ENCODE peak calls at places on chromosomes 13 and 19, in four cellular contexts. One of them, this sample, is unnamed. For H3K4me1, the result is how much of the 10 kb centered on the place peaks cover.

GRCh38 chr13:98575009-98575866 is 1.7 kb downstream of the STK24 start:
- DNase-seq in tibial nerve: no peak
- DNase-seq in A549: no peak
- DNase-seq in stomach: no peak
- DNase-seq in this sample: no peak

GRCh38 chr13:112207124-112207523 is 140.2 kb downstream of the SOX1 start:
- DNase-seq in tibial nerve: no peak
- DNase-seq in A549: no peak
- DNase-seq in stomach: no peak
- DNase-seq in this sample: no peak

GRCh38 chr19:17686592-17687042 is 1.5 kb downstream of the UNC13A start:
- DNase-seq in tibial nerve: no peak
- DNase-seq in A549: peak
- DNase-seq in stomach: no peak
- DNase-seq in this sample: no peak

GRCh38 chr19:29687244-29687896 is 22.1 kb downstream of the PLEKHF1 start:
- DNase-seq in tibial nerve: no peak
- DNase-seq in A549: peak
- DNase-seq in stomach: no peak
- DNase-seq in this sample: no peak

GRCh38 chr19:58227964-58228583 is 640 bp upstream of the ZNF544 start:
- DNase-seq in tibial nerve: no peak
- DNase-seq in A549: no peak
- DNase-seq in stomach: no peak
- DNase-seq in this sample: no peak

GRCh38 chr13:47033216-47033615 is 136.4 kb upstream of the HTR2A start:
- DNase-seq in tibial nerve: no peak
- DNase-seq in A549: no peak
- DNase-seq in stomach: no peak
- DNase-seq in this sample: no peak

GRCh38 chr13:88188986-88189385 is 517.8 kb downstream of the SLITRK5 start:
- DNase-seq in tibial nerve: no peak
- DNase-seq in A549: no peak
- DNase-seq in stomach: no peak
- DNase-seq in this sample: no peak

GRCh38 chr13:28805193-28805819 is 14.8 kb upstream of the MTUS2 start:
- DNase-seq in tibial nerve: no peak
- DNase-seq in A549: peak
- DNase-seq in stomach: no peak
- DNase-seq in this sample: no peak

GRCh38 chr13:102191951-102192461 is 209.8 kb downstream of the FGF14 start:
- DNase-seq in tibial nerve: no peak
- DNase-seq in A549: no peak
- DNase-seq in stomach: no peak
- DNase-seq in this sample: no peak

GRCh38 chr19:18020212-18021067 is 12.5 kb downstream of the ARRDC2 start:
- DNase-seq in tibial nerve: peak
- DNase-seq in A549: no peak
- DNase-seq in stomach: peak
- DNase-seq in this sample: peak

GRCh38 chr13:48188640-48189039 is 44.4 kb upstream of the ITM2B start:
- DNase-seq in tibial nerve: no peak
- DNase-seq in A549: no peak
- DNase-seq in stomach: no peak
- DNase-seq in this sample: no peak

GRCh38 chr19:53898680-53899341 is 10.3 kb upstream of the CACNG7 start:
- DNase-seq in tibial nerve: no peak
- DNase-seq in A549: peak
- DNase-seq in stomach: no peak
- DNase-seq in this sample: no peak

GRCh38 chr19:1883784-1884183 is 1.5 kb downstream of the ABHD17A start:
- DNase-seq in tibial nerve: no peak
- DNase-seq in A549: no peak
- DNase-seq in stomach: no peak
- DNase-seq in this sample: no peak

GRCh38 chr13:22189176-22190048 is 518.5 kb downstream of the FGF9 start:
- DNase-seq in tibial nerve: no peak
- DNase-seq in A549: no peak
- DNase-seq in stomach: no peak
- DNase-seq in this sample: peak
- TF ChIP-seq EP300 in tibial nerve: no peak
- TF ChIP-seq EP300 in A549: no peak
- TF ChIP-seq EP300 in stomach: no peak
- TF ChIP-seq EP300 in this sample: no peak

GRCh38 chr13:110525328-110526319 is 35.9 kb downstream of the RAB20 start:
- DNase-seq in tibial nerve: no peak
- DNase-seq in A549: no peak
- DNase-seq in stomach: no peak
- DNase-seq in this sample: no peak
- H3K4me1 ChIP-seq in tibial nerve: under half
- H3K4me1 ChIP-seq in A549: under half
- H3K4me1 ChIP-seq in stomach: half or more
- H3K4me1 ChIP-seq in this sample: half or more

GRCh38 chr19:23071087-23071511 is 45.7 kb upstream of the ZNF730 start:
- DNase-seq in tibial nerve: no peak
- DNase-seq in A549: no peak
- DNase-seq in stomach: no peak
- DNase-seq in this sample: no peak

GRCh38 chr19:23075031-23075733 is 41.6 kb upstream of the ZNF730 start:
- DNase-seq in tibial nerve: no peak
- DNase-seq in A549: no peak
- DNase-seq in stomach: no peak
- DNase-seq in this sample: no peak

GRCh38 chr19:23065306-23065705 is 51.5 kb upstream of the ZNF730 start:
- DNase-seq in tibial nerve: no peak
- DNase-seq in A549: no peak
- DNase-seq in stomach: no peak
- DNase-seq in this sample: no peak

DNA sequence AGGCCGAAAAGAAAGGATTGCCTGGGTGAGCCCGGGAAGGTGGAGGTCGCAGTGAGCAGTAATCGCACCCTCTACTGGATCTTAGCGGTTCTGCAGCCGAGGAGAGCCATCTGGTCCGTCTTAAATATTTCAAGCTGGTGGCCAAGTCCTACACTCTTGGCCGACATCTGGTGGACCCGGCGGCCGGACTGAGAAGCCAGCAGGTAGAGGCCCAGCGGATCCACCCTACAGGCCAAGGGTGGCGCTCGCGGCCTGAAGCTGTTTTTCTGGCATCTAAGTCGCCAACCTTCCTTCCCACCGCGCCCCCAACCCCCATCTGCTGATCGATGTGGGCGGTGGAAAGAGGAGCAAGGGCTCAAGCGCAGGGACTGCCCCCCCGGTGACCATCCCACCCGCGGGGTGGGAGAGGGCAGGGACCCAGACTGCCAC is 46.5 kb upstream of the ZNF730 start:
- DNase-seq in tibial nerve: no peak
- DNase-seq in A549: peak
- DNase-seq in stomach: no peak
- DNase-seq in this sample: no peak
- TF ChIP-seq CTCF in tibial nerve: no peak
- TF ChIP-seq CTCF in A549: no peak
- TF ChIP-seq CTCF in stomach: no peak
- TF ChIP-seq CTCF in this sample: peak

DNA sequence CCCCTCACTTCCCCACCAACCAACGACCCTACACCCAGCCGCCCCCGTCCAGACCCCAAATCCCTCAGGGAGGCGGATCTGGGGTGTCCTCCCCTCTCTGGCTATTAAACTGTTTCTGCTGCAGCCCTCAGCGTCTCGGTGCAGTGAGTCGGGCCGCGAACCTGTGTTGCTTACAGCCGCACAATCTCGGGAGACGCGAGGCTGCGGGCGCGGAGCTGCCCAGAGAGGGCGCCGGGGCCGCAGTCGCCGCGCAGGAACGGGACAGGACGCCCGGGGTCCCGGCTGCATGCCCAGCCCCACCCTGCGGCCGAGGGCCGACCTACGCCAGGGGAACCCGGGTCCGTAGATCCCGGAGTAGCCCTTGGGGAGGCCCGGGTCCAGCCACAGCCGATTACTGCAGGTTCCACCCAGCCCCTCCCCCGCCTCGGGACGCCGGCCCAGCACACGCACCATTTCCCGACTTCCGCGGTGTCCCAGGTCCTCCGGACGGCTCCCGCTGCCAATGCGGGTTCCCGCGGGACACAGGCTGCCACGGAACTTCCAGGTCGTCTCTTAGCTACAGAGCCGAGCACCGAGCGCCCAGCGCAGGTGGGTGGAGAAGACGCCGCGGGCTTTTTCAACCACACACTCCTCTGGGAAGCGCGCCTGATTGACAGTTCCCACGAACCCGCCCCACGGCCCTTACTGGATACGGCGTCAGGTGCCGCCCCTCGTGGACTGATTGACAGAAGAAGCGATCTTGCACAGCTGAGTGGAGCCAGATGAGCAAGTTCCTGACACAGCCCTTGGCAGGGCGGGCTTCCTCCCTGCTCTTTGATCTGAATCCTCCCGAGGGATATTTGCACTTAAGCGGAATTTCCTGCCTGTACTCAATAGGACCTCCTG is at the start of gene ZNF799:
- DNase-seq in tibial nerve: peak
- DNase-seq in A549: peak
- DNase-seq in stomach: peak
- DNase-seq in this sample: peak
- TF ChIP-seq EP300 in tibial nerve: no peak
- TF ChIP-seq EP300 in A549: no peak
- TF ChIP-seq EP300 in stomach: no peak
- TF ChIP-seq EP300 in this sample: no peak

DNA sequence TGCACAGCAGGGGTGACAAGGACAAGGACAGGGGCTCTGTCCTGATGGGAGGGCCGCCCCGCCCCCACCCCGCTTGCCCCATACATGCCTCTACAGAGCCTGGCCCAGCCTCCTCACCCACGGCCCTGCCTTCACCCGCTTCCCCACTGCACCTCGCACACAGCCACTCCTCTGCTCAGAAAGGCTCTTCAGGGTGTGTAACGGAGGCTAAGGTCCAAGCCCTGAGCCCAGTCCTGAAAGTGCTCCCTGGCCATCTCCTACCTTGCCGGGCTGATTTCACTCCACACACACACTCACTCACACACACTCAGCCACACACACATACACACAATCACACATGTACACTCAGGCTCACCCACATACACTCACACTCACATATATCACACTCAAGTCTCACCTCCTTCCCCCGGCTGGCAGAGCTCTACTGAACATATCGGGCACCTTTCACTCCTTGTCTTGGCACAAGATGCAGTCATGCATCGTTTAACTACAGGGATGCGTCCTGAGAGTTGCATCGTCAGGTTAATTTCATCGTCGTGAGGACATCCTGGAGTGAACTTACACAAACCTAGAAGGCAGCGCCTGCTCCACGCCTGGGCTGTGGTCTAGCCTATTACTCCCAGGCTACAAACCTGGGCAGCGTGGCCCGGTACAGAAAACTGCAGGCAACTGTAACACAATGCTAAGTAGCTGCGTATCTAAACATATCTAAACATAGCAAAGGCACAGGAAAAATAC is 13.2 kb downstream of the EPS15L1 start:
- DNase-seq in tibial nerve: no peak
- DNase-seq in A549: no peak
- DNase-seq in stomach: no peak
- DNase-seq in this sample: no peak
- H3K4me1 ChIP-seq in tibial nerve: under half
- H3K4me1 ChIP-seq in A549: under half
- H3K4me1 ChIP-seq in stomach: half or more
- H3K4me1 ChIP-seq in this sample: half or more

GRCh38 chr13:51767100-51767499 is 36.9 kb downstream of the DHRS12 start:
- DNase-seq in tibial nerve: no peak
- DNase-seq in A549: peak
- DNase-seq in stomach: no peak
- DNase-seq in this sample: peak
- TF ChIP-seq CTCF in tibial nerve: no peak
- TF ChIP-seq CTCF in A549: no peak
- TF ChIP-seq CTCF in stomach: no peak
- TF ChIP-seq CTCF in this sample: no peak

This sample was measured in esophagus muscularis mucosa.